ENCODE peak calls at places on chromosomes 3 and 15, in eight cellular contexts. D, K, C, I, A, F, B and L are unnamed samples.

GRCh38 chr3:120659834-120660233 is 22.2 kb downstream of the HGD start:
- DNase-seq in C (no peak), F (no peak), I (no peak), K (no peak), B (no peak), D (no peak), A (no peak), L (no peak)

GRCh38 chr15:27598251-27599045 is 500.7 kb downstream of the OCA2 start:
- DNase-seq in F (no peak), C (no peak), A (no peak), B (no peak), I (no peak), D (no peak), K (no peak), L (no peak)

GRCh38 chr3:194189243-194189791 is 53.4 kb downstream of the HES1 start:
- DNase-seq in F (no peak), B (peak; percentile 44), C (no peak), A (peak; percentile 12), I (no peak), D (no peak), K (peak; percentile 28), L (no peak)

GRCh38 chr3:194667363-194667762 is 4.6 kb downstream of the LSG1 start:
- DNase-seq in K (no peak), B (peak; percentile 50), D (no peak), F (no peak), C (no peak), A (no peak), I (no peak), L (no peak)

GRCh38 chr3:196634224-196634623 is 5.3 kb upstream of the NRROS start:
- DNase-seq in K (no peak), F (peak; percentile 94), D (no peak), A (peak; percentile 44), I (peak; percentile 86), C (no peak), B (no peak), L (no peak)

GRCh38 chr15:52337198-52337853 is 41.7 kb upstream of the MYO5C start:
- DNase-seq in D (peak; percentile 79), C (no peak), F (no peak), B (peak; percentile 46), A (no peak), I (no peak), K (peak; percentile 13), L (no peak)

GRCh38 chr15:51183076-51183475 is 88.4 kb upstream of the TNFAIP8L3 start:
- DNase-seq in C (no peak), F (no peak), K (no peak), I (no peak), A (no peak), B (no peak), D (no peak), L (peak; percentile 68)

GRCh38 chr3:11510001-11510760 is 133.5 kb downstream of the VGLL4 start:
- DNase-seq in A (no peak), B (peak; percentile 45), D (no peak), F (no peak), C (no peak), I (no peak), K (no peak), L (no peak)

GRCh38 chr3:11335056-11335608 is 62.9 kb downstream of the ATG7 start:
- DNase-seq in D (peak; percentile 69), C (peak; percentile 15), I (peak; percentile 73), A (peak; percentile 47), B (peak; percentile 84), F (peak; percentile 61), K (peak; percentile 83), L (peak; percentile 67)